ENCODE peak calls at places on chromosomes 12 and 14, in six cellular contexts. One of them, this sample, is unnamed.

GRCh38 chr12:132827763-132828703 is 636 bp downstream of the GOLGA3 start:
- DNase-seq in tibial nerve: no peak
- DNase-seq in HFF-Myc: no peak
- DNase-seq in BJ: peak; percentile 23
- DNase-seq in HFFc6: peak; percentile 32
- DNase-seq in glutamatergic neuron: peak; percentile 36
- DNase-seq in this sample: peak; percentile 47

GRCh38 chr14:105876158-105876557 is 349.8 kb downstream of the TMEM121 start:
- DNase-seq in tibial nerve: peak; percentile 3
- DNase-seq in HFF-Myc: no peak
- DNase-seq in BJ: no peak
- DNase-seq in HFFc6: no peak
- DNase-seq in glutamatergic neuron: peak; percentile 2
- DNase-seq in this sample: no peak

GRCh38 chr14:43754838-43755237 is 752.2 kb downstream of the FSCB start:
- DNase-seq in tibial nerve: no peak
- DNase-seq in HFF-Myc: no peak
- DNase-seq in BJ: no peak
- DNase-seq in HFFc6: no peak
- DNase-seq in glutamatergic neuron: no peak
- DNase-seq in this sample: no peak

GRCh38 chr12:108505121-108505520 is 10.0 kb upstream of the FICD start:
- DNase-seq in tibial nerve: no peak
- DNase-seq in HFF-Myc: no peak
- DNase-seq in BJ: no peak
- DNase-seq in HFFc6: no peak
- DNase-seq in glutamatergic neuron: no peak
- DNase-seq in this sample: no peak

GRCh38 chr12:46187023-46187422 is 81.8 kb downstream of the SLC38A1 start:
- DNase-seq in tibial nerve: peak; percentile 37
- DNase-seq in HFF-Myc: peak; percentile 60
- DNase-seq in BJ: peak; percentile 26
- DNase-seq in HFFc6: peak; percentile 69
- DNase-seq in glutamatergic neuron: no peak
- DNase-seq in this sample: no peak

GRCh38 chr14:21748869-21749303 is 75.3 kb upstream of the OR4E1 start:
- DNase-seq in tibial nerve: peak; percentile 20
- DNase-seq in HFF-Myc: no peak
- DNase-seq in BJ: no peak
- DNase-seq in HFFc6: no peak
- DNase-seq in glutamatergic neuron: peak; percentile 60
- DNase-seq in this sample: no peak

GRCh38 chr12:71646512-71646911 is 17.1 kb downstream of the ZFC3H1 start:
- DNase-seq in tibial nerve: no peak
- DNase-seq in HFF-Myc: no peak
- DNase-seq in BJ: no peak
- DNase-seq in HFFc6: no peak
- DNase-seq in glutamatergic neuron: no peak
- DNase-seq in this sample: no peak

GRCh38 chr12:117158096-117158495 is 32.2 kb downstream of the FBXO21 start:
- DNase-seq in tibial nerve: no peak
- DNase-seq in HFF-Myc: no peak
- DNase-seq in BJ: no peak
- DNase-seq in HFFc6: no peak
- DNase-seq in glutamatergic neuron: no peak
- DNase-seq in this sample: no peak

GRCh38 chr12:32536000-32536345 is 136.6 kb downstream of the FGD4 start:
- DNase-seq in tibial nerve: no peak
- DNase-seq in HFF-Myc: no peak
- DNase-seq in BJ: no peak
- DNase-seq in HFFc6: no peak
- DNase-seq in glutamatergic neuron: no peak
- DNase-seq in this sample: no peak

GRCh38 chr12:52497975-52498374 is 4.9 kb upstream of the KRT6A start:
- DNase-seq in tibial nerve: no peak
- DNase-seq in HFF-Myc: no peak
- DNase-seq in BJ: no peak
- DNase-seq in HFFc6: no peak
- DNase-seq in glutamatergic neuron: no peak
- DNase-seq in this sample: no peak

GRCh38 chr14:25050494-25051170 is 685 bp upstream of the STXBP6 start:
- DNase-seq in tibial nerve: no peak
- DNase-seq in HFF-Myc: peak; percentile 69
- DNase-seq in BJ: no peak
- DNase-seq in HFFc6: peak; percentile 71
- DNase-seq in glutamatergic neuron: no peak
- DNase-seq in this sample: no peak

GRCh38 chr14:101193126-101193844 is 289.8 kb upstream of the RTL1 start:
- DNase-seq in tibial nerve: no peak
- DNase-seq in HFF-Myc: no peak
- DNase-seq in BJ: no peak
- DNase-seq in HFFc6: no peak
- DNase-seq in glutamatergic neuron: no peak
- DNase-seq in this sample: no peak

GRCh38 chr14:20659813-20660395 is 18.4 kb upstream of the OR6S1 start:
- DNase-seq in tibial nerve: no peak
- DNase-seq in HFF-Myc: no peak
- DNase-seq in BJ: no peak
- DNase-seq in HFFc6: no peak
- DNase-seq in glutamatergic neuron: no peak
- DNase-seq in this sample: no peak

GRCh38 chr14:20658246-20658645 is 16.8 kb upstream of the OR6S1 start:
- DNase-seq in tibial nerve: no peak
- DNase-seq in HFF-Myc: no peak
- DNase-seq in BJ: no peak
- DNase-seq in HFFc6: no peak
- DNase-seq in glutamatergic neuron: no peak
- DNase-seq in this sample: no peak

GRCh38 chr14:20655851-20656250 is 14.4 kb upstream of the OR6S1 start:
- DNase-seq in tibial nerve: no peak
- DNase-seq in HFF-Myc: no peak
- DNase-seq in BJ: no peak
- DNase-seq in HFFc6: no peak
- DNase-seq in glutamatergic neuron: no peak
- DNase-seq in this sample: no peak

GRCh38 chr14:20656274-20656673 is 14.8 kb upstream of the OR6S1 start:
- DNase-seq in tibial nerve: no peak
- DNase-seq in HFF-Myc: no peak
- DNase-seq in BJ: no peak
- DNase-seq in HFFc6: no peak
- DNase-seq in glutamatergic neuron: no peak
- DNase-seq in this sample: no peak

GRCh38 chr14:20657216-20658211 is 16.0 kb upstream of the OR6S1 start:
- DNase-seq in tibial nerve: no peak
- DNase-seq in HFF-Myc: no peak
- DNase-seq in BJ: no peak
- DNase-seq in HFFc6: peak; percentile 34
- DNase-seq in glutamatergic neuron: no peak
- DNase-seq in this sample: no peak
- TF ChIP-seq CTCF in tibial nerve: no peak
- TF ChIP-seq CTCF in HFF-Myc: no peak
- TF ChIP-seq CTCF in BJ: peak; percentile 9
- TF ChIP-seq CTCF in HFFc6: peak; percentile 38
- TF ChIP-seq CTCF in glutamatergic neuron: no peak
- TF ChIP-seq CTCF in this sample: peak; percentile 31

GRCh38 chr12:89783321-89784060 is 74.9 kb upstream of the ATP2B1 start:
- DNase-seq in tibial nerve: no peak
- DNase-seq in HFF-Myc: no peak
- DNase-seq in BJ: no peak
- DNase-seq in HFFc6: no peak
- DNase-seq in glutamatergic neuron: no peak
- DNase-seq in this sample: no peak
- TF ChIP-seq CTCF in tibial nerve: no peak
- TF ChIP-seq CTCF in HFF-Myc: no peak
- TF ChIP-seq CTCF in BJ: no peak
- TF ChIP-seq CTCF in HFFc6: peak; percentile 6
- TF ChIP-seq CTCF in glutamatergic neuron: no peak
- TF ChIP-seq CTCF in this sample: no peak

GRCh38 chr14:89481167-89481566 is 64.1 kb upstream of the FOXN3 start:
- DNase-seq in tibial nerve: peak; percentile 35
- DNase-seq in HFF-Myc: no peak
- DNase-seq in BJ: no peak
- DNase-seq in HFFc6: no peak
- DNase-seq in glutamatergic neuron: no peak
- DNase-seq in this sample: no peak
- TF ChIP-seq CTCF in tibial nerve: no peak
- TF ChIP-seq CTCF in HFF-Myc: no peak
- TF ChIP-seq CTCF in BJ: no peak
- TF ChIP-seq CTCF in HFFc6: no peak
- TF ChIP-seq CTCF in glutamatergic neuron: no peak
- TF ChIP-seq CTCF in this sample: no peak

GRCh38 chr12:85155791-85156190 is 119.6 kb downstream of the LRRIQ1 start:
- DNase-seq in tibial nerve: no peak
- DNase-seq in HFF-Myc: no peak
- DNase-seq in BJ: no peak
- DNase-seq in HFFc6: no peak
- DNase-seq in glutamatergic neuron: no peak
- DNase-seq in this sample: peak; percentile 1
- TF ChIP-seq CTCF in tibial nerve: no peak
- TF ChIP-seq CTCF in HFF-Myc: peak; percentile 8
- TF ChIP-seq CTCF in BJ: no peak
- TF ChIP-seq CTCF in HFFc6: no peak
- TF ChIP-seq CTCF in glutamatergic neuron: peak; percentile 51
- TF ChIP-seq CTCF in this sample: no peak

DNA sequence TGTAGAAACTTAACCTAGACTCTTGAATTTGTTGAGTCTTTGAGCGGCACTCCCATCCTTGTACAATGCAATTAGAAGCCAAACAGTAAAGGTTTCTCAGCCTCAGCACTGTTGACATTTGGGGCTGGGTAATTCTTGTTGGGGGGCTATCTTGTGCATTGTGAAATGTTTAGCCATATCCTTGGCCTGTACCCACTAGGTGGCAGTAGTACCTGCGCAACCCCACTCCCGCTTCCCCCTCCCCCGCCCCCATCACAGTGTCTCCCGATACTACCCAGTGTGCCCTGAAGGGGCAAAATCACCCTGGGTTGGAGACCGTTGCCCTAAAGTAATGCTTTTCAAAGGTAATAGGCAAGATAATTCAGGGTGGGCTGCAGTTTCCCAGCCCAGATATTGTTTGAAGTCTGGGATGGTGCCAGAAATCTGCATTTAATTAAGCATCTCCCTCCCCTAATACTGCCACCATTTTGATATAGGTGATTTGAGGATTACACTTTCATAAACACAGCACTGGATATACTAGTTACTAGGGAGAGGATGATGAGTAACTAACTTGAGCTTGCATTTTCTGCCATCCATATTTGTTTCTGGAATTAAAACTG is 1.8 kb downstream of the COX6A1 start:
- DNase-seq in tibial nerve: no peak
- DNase-seq in HFF-Myc: peak; percentile 45
- DNase-seq in BJ: no peak
- DNase-seq in HFFc6: peak; percentile 26
- DNase-seq in glutamatergic neuron: peak; percentile 67
- DNase-seq in this sample: peak; percentile 64
- TF ChIP-seq CTCF in tibial nerve: peak; percentile 52
- TF ChIP-seq CTCF in HFF-Myc: peak; percentile 64
- TF ChIP-seq CTCF in BJ: peak; percentile 72
- TF ChIP-seq CTCF in HFFc6: peak; percentile 81
- TF ChIP-seq CTCF in glutamatergic neuron: peak; percentile 70
- TF ChIP-seq CTCF in this sample: peak; percentile 84

This sample was measured in GM06990.